ENCODE peak calls at places on chromosomes 3 and 15, in nine cellular contexts. M is left ventricle myocardium inferior, H is mesendoderm, A is right cardiac atrium, X is adrenal gland, C is spleen, L is stomach, D is foreskin keratinocyte, R is upper lobe of left lung. Z is an unnamed sample.
A peak's percentile ranks its signal among the peaks of the same experiment; 100 is the strongest.

GRCh38 chr3:58299839-58300516 is 6.1 kb upstream of the RPP14 start:
- DNase-seq in M (no peak), H (peak; percentile 32), A (no peak), X (no peak), C (no peak), L (no peak), D (no peak), R (no peak), Z (no peak)

GRCh38 chr15:94704946-94705345 is 473.6 kb downstream of the MCTP2 start:
- DNase-seq in M (no peak), H (no peak), A (no peak), X (no peak), C (no peak), L (no peak), D (no peak), R (no peak), Z (no peak)

GRCh38 chr3:114144909-114145688 is 33.8 kb downstream of the DRD3 start:
- DNase-seq in M (no peak), H (no peak), A (peak; percentile 44), X (peak; percentile 73), C (no peak), L (peak; percentile 28), D (peak; percentile 50), R (no peak), Z (no peak)

GRCh38 chr3:4531478-4532025 is 38.4 kb downstream of the ITPR1 start:
- DNase-seq in M (no peak), H (peak; percentile 43), A (no peak), X (no peak), C (no peak), L (no peak), D (no peak), R (no peak), Z (no peak)

GRCh38 chr3:105865016-105865623 is 3.7 kb downstream of the CBLB start:
- DNase-seq in M (no peak), H (no peak), A (no peak), X (no peak), C (no peak), L (no peak), D (no peak), R (no peak), Z (no peak)

GRCh38 chr15:57031605-57032004 is 113.2 kb downstream of the TCF12 start:
- DNase-seq in M (no peak), H (peak; percentile 84), A (peak; percentile 21), X (peak; percentile 30), C (no peak), L (no peak), D (no peak), R (no peak), Z (no peak)

GRCh38 chr3:115272036-115272824 is 125.1 kb upstream of the ZBTB20 start:
- DNase-seq in M (no peak), H (peak; percentile 52), A (no peak), X (peak; percentile 78), C (no peak), L (no peak), D (no peak), R (no peak), Z (no peak)

GRCh38 chr3:65888980-65889706 is 149.6 kb downstream of the MAGI1 start:
- DNase-seq in M (no peak), H (peak; percentile 25), A (peak; percentile 17), X (peak; percentile 54), C (no peak), L (no peak), D (peak; percentile 86), R (no peak), Z (no peak)

GRCh38 chr15:38667875-38668274 is 103.3 kb upstream of the RASGRP1 start:
- DNase-seq in M (no peak), H (no peak), A (no peak), X (no peak), C (no peak), L (no peak), D (no peak), R (no peak), Z (no peak)

GRCh38 chr15:38670142-38671002 is 105.8 kb upstream of the RASGRP1 start:
- DNase-seq in M (no peak), H (no peak), A (no peak), X (no peak), C (no peak), L (no peak), D (no peak), R (no peak), Z (peak; percentile 33)

GRCh38 chr15:38666865-38667264 is 102.3 kb upstream of the RASGRP1 start:
- DNase-seq in M (no peak), H (no peak), A (no peak), X (no peak), C (no peak), L (no peak), D (no peak), R (no peak), Z (no peak)

GRCh38 chr15:38669160-38669505 is 104.5 kb upstream of the RASGRP1 start:
- DNase-seq in M (no peak), H (no peak), A (no peak), X (no peak), C (no peak), L (no peak), D (no peak), R (no peak), Z (no peak)

DNA sequence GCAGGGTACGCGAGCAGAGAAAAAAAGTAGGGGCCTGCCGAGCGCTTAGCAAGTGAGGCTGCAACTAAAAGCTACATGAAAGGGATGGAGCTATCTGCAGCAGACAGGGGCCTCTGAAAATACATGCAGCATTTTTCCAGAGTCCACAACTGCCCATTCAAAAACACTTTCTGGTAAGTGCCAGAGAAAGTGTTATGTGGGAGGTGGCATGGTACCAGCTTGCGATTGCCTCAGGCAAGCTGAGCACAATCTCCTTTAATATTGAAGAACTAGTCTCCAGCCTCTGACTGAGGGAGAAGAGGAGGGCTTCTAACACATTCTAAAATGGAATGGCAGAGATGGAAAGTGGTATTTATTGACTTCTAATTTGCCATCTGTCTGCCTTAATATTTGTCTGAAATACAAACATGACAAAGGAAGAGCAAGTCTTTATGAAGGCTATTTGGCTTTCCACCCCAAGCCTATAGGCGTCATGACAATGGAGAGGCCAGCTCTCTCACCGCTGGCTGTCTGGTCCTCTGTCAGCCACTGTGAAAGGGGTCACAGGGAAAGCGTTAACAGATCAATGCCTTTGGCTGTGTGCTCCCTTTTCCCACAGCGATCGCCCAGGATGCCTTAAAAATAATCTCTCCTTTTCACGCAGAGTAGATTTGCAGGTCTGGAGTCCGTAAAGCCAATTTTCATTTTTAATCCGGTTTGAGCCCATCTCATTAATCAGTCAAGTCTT is 104.0 kb upstream of the RASGRP1 start:
- DNase-seq in M (no peak), H (peak; percentile 82), A (no peak), X (no peak), C (no peak), L (no peak), D (no peak), R (no peak), Z (no peak)
- H3K4me1 ChIP-seq in M (no peaks in the 10 kb centered on the region), H (peaks cover 4% of the 10 kb centered on the region), A (no peaks in the 10 kb centered on the region), X (no peaks in the 10 kb centered on the region), C (peaks cover 26% of the 10 kb centered on the region), L (no peaks in the 10 kb centered on the region), D (no peaks in the 10 kb centered on the region), R (no peaks in the 10 kb centered on the region), Z (no peaks in the 10 kb centered on the region)

GRCh38 chr3:35673017-35673416 is 33.7 kb downstream of the ARPP21 start:
- DNase-seq in M (no peak), H (no peak), A (no peak), X (no peak), C (no peak), L (no peak), D (no peak), R (no peak), Z (no peak)
- H3K4me1 ChIP-seq in M (no peaks in the 10 kb centered on the region), H (no peaks in the 10 kb centered on the region), A (no peaks in the 10 kb centered on the region), X (no peaks in the 10 kb centered on the region), C (no peaks in the 10 kb centered on the region), L (no peaks in the 10 kb centered on the region), D (no peaks in the 10 kb centered on the region), R (no peaks in the 10 kb centered on the region), Z (no peaks in the 10 kb centered on the region)

GRCh38 chr3:195203631-195204030 is 67.3 kb downstream of the XXYLT1 start:
- DNase-seq in M (no peak), H (peak; percentile 33), A (no peak), X (no peak), C (no peak), L (peak; percentile 21), D (no peak), R (no peak), Z (no peak)

GRCh38 chr3:195196266-195196665 is 74.7 kb downstream of the XXYLT1 start:
- DNase-seq in M (no peak), H (no peak), A (no peak), X (no peak), C (no peak), L (peak; percentile 3), D (no peak), R (no peak), Z (no peak)

GRCh38 chr3:195197764-195198423 is 73.1 kb downstream of the XXYLT1 start:
- DNase-seq in M (no peak), H (no peak), A (no peak), X (no peak), C (no peak), L (peak; percentile 8), D (peak; percentile 82), R (no peak), Z (no peak)

GRCh38 chr3:195198424-195199346 is 72.3 kb downstream of the XXYLT1 start:
- DNase-seq in M (no peak), H (no peak), A (no peak), X (no peak), C (no peak), L (peak; percentile 24), D (no peak), R (no peak), Z (no peak)

DNA sequence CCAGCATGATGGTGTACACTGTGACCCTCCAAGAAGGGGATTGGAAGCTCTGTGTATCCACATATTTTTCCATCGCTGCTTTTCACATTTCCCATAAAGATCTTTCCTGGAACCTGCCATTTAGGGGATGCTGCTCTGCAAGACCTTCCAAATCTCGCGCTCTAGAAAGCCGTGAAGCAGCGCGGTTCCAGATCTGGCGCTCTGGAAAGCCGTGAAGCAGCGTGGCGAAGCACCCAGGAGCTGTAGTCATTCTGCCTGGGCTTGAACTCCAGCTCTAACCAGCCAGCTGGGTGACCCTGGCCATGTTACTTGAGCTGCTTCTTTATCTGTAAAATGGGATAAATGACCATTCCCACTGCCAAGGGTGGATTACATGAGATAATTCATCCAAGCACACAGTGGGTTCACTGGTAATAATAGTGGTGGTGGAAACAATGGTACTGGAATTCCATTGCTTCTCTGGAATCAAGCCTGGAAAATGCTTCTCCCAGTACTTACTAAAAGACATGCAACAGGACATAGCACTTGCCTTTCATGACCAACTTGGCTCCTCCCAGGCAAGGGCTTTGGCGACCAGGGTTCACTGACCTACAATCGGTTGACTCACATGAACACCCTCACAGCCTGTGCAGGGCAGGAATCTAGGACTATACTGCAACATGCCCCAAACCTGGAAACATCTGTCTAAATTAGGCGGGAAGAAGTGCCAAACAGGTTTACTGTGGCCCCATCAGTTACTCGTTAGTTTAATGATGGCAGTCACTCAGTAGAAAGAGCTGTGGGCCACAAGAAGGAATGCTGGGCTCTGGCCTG is 70.7 kb downstream of the XXYLT1 start:
- DNase-seq in M (no peak), H (no peak), A (no peak), X (peak; percentile 68), C (no peak), L (peak; percentile 15), D (no peak), R (no peak), Z (no peak)
- H3K4me1 ChIP-seq in M (peaks cover 29% of the 10 kb centered on the region), H (peaks cover 9% of the 10 kb centered on the region), A (peaks cover 8% of the 10 kb centered on the region), X (peaks cover 46% of the 10 kb centered on the region), C (no peaks in the 10 kb centered on the region), L (peaks cover 4% of the 10 kb centered on the region), D (peaks cover 12% of the 10 kb centered on the region), R (peaks cover 16% of the 10 kb centered on the region), Z (peaks cover 6% of the 10 kb centered on the region)

DNA sequence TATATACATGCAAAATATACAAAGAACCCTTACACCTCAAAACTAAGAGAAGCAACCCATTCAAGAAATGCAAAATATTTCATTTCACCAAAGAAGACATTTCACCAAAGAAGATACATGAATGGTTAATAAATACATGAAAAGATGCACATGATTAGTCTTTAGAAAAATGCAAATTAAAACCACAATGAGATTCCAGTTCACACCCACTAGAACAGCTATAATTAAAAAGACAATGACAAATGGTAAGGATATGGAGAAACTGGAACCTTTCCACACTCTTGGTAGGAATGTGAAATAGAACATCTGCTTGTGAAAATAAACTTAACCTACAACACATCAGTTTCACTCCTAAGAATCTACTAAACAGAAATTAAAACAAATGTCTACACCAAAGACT is 87.9 kb downstream of the OSBPL10 start:
- DNase-seq in M (no peak), H (no peak), A (no peak), X (no peak), C (no peak), L (no peak), D (no peak), R (no peak), Z (no peak)
- H3K4me1 ChIP-seq in M (peaks cover 4% of the 10 kb centered on the region), H (peaks cover 11% of the 10 kb centered on the region), A (no peaks in the 10 kb centered on the region), X (no peaks in the 10 kb centered on the region), C (peaks cover 3% of the 10 kb centered on the region), L (peaks cover 4% of the 10 kb centered on the region), D (peaks cover 72% of the 10 kb centered on the region), R (no peaks in the 10 kb centered on the region), Z (no peaks in the 10 kb centered on the region)

Z was measured in mucosa of descending colon.